ENCODE peak calls at places on chromosomes 13 and 19, in seven cellular contexts. O, S, Z, M, A, T and L are unnamed samples.

GRCh38 chr19:20186163-20186562 is 19.1 kb downstream of the ZNF486 start:
- DNase-seq in T (no peak), S (no peak), O (no peak), A (no peak), M (no peak), Z (no peak), L (no peak)

GRCh38 chr13:41384749-41385503 is 72.4 kb upstream of the RGCC start:
- DNase-seq in Z (no peak), T (no peak), M (no peak), O (no peak), S (no peak), A (no peak), L (no peak)

GRCh38 chr13:23510979-23511735 is 59.1 kb upstream of the TNFRSF19 start:
- DNase-seq in S (no peak), A (no peak), T (no peak), Z (no peak), M (no peak), O (no peak), L (no peak)

GRCh38 chr13:113927661-113928581 is 46.0 kb downstream of the C13orf46 start:
- DNase-seq in M (peak), A (peak), S (no peak), T (peak), Z (peak), O (peak), L (no peak)

GRCh38 chr13:99034333-99035085 is 56.6 kb upstream of the DOCK9 start:
- DNase-seq in S (no peak), Z (no peak), M (no peak), T (no peak), A (no peak), O (no peak), L (no peak)

GRCh38 chr13:32087955-32088747 is 56.6 kb downstream of the FRY start:
- DNase-seq in O (no peak), Z (no peak), M (no peak), T (no peak), S (no peak), A (no peak), L (no peak)

GRCh38 chr13:105702441-105702840 is 833.0 kb downstream of the EFNB2 start:
- DNase-seq in M (no peak), S (no peak), O (no peak), T (no peak), A (no peak), Z (no peak), L (no peak)

GRCh38 chr13:50631041-50631440 is 212.5 kb downstream of the DLEU7 start:
- DNase-seq in A (no peak), M (no peak), Z (no peak), S (no peak), T (no peak), O (no peak), L (no peak)

GRCh38 chr19:46766569-46767317 is 20.5 kb upstream of the STRN4 start:
- DNase-seq in Z (no peak), O (no peak), A (no peak), M (peak), S (no peak), T (no peak), L (no peak)

GRCh38 chr19:10858204-10858828 is 10.1 kb downstream of the C19orf38 start:
- DNase-seq in O (no peak), M (no peak), S (no peak), T (no peak), Z (no peak), A (no peak), L (no peak)

GRCh38 chr19:13291913-13292312 is 141.7 kb downstream of the IER2 start:
- DNase-seq in O (no peak), Z (no peak), A (no peak), T (no peak), S (no peak), M (no peak), L (no peak)

GRCh38 chr19:44822670-44823372 is 13.9 kb downstream of the BCAM start:
- DNase-seq in O (no peak), M (no peak), T (no peak), S (no peak), Z (no peak), A (no peak), L (no peak)

GRCh38 chr13:33224686-33225085 is 60.9 kb downstream of the STARD13 start:
- DNase-seq in T (no peak), S (no peak), M (no peak), O (no peak), A (no peak), Z (no peak), L (no peak)

GRCh38 chr19:35236638-35237400 is 8.3 kb upstream of the FAM187B start:
- DNase-seq in M (no peak), O (no peak), S (peak), Z (no peak), A (no peak), T (no peak), L (no peak)

GRCh38 chr13:21060063-21060826 is 1.1 kb downstream of the LATS2 start:
- DNase-seq in A (peak), T (no peak), Z (no peak), S (no peak), M (peak), O (no peak), L (no peak)

GRCh38 chr13:43074824-43075510 is 51.6 kb downstream of the DNAJC15 start:
- DNase-seq in Z (no peak), T (no peak), O (no peak), A (no peak), S (no peak), M (no peak), L (no peak)

GRCh38 chr13:50589139-50589538 is 254.4 kb downstream of the DLEU7 start:
- DNase-seq in M (no peak), T (no peak), Z (no peak), A (no peak), S (no peak), O (no peak), L (no peak)

GRCh38 chr13:52842440-52842839 is 6.0 kb downstream of the PCDH8 start:
- DNase-seq in T (no peak), M (no peak), Z (no peak), S (no peak), O (no peak), A (no peak), L (no peak)

GRCh38 chr19:12703056-12703455 is 6.6 kb upstream of the FBXW9 start:
- DNase-seq in O (no peak), M (no peak), Z (no peak), S (no peak), A (no peak), T (no peak), L (no peak)

GRCh38 chr13:20332361-20333096 is 100.4 kb upstream of the GJB6 start:
- DNase-seq in O (no peak), Z (no peak), S (peak), T (no peak), M (no peak), A (no peak), L (no peak)

GRCh38 chr13:114222461-114222968 is 12.2 kb upstream of the CDC16 start:
- DNase-seq in S (no peak), T (no peak), A (peak), Z (no peak), O (no peak), M (no peak), L (no peak)

GRCh38 chr13:48626726-48627451 is 26.8 kb upstream of the CYSLTR2 start:
- DNase-seq in S (peak), A (no peak), M (no peak), T (no peak), O (no peak), Z (no peak), L (no peak)

GRCh38 chr19:4914736-4915501 is 5.6 kb downstream of the UHRF1 start:
- DNase-seq in S (no peak), Z (no peak), O (peak), A (no peak), T (no peak), M (no peak), L (peak)

GRCh38 chr13:46595136-46595917 is 42.4 kb downstream of the LRCH1 start:
- DNase-seq in S (no peak), O (peak), A (no peak), M (no peak), T (no peak), Z (no peak), L (no peak)

GRCh38 chr13:49669735-49670309 is 21.5 kb downstream of the EBPL start:
- DNase-seq in O (peak), Z (no peak), A (peak), T (no peak), M (peak), S (no peak), L (no peak)

GRCh38 chr13:79710376-79710775 is 229.4 kb downstream of the NDFIP2 start:
- DNase-seq in O (no peak), T (no peak), A (no peak), M (no peak), S (no peak), Z (no peak), L (no peak)

GRCh38 chr19:45526143-45526542 is 18.9 kb downstream of the VASP start:
- DNase-seq in A (peak), S (no peak), M (peak), Z (no peak), T (no peak), O (peak), L (no peak)

GRCh38 chr19:40801449-40802299 is 2.7 kb downstream of the EGLN2 start:
- DNase-seq in S (no peak), O (no peak), Z (no peak), M (no peak), A (no peak), T (no peak), L (no peak)

GRCh38 chr19:2476451-2477140 is 669 bp downstream of the GADD45B start:
- DNase-seq in T (no peak), S (no peak), O (no peak), M (peak), A (peak), Z (no peak), L (no peak)

GRCh38 chr19:18895828-18896341 is at the start of gene CERS1:
- DNase-seq in T (no peak), Z (no peak), A (no peak), O (no peak), M (peak), S (no peak), L (no peak)

GRCh38 chr19:55858401-55858800 is 22.1 kb downstream of the NLRP4 start:
- DNase-seq in T (no peak), O (no peak), Z (no peak), M (no peak), A (no peak), S (no peak), L (no peak)

GRCh38 chr13:85363504-85363903 is 435.7 kb downstream of the SLITRK6 start:
- DNase-seq in T (no peak), M (no peak), O (no peak), A (no peak), S (no peak), Z (no peak), L (no peak)

GRCh38 chr19:12733369-12733896 is 1.1 kb downstream of the TRIR start:
- DNase-seq in T (no peak), Z (no peak), O (no peak), M (no peak), A (no peak), S (no peak), L (no peak)

GRCh38 chr19:47430041-47430802 is 10.9 kb upstream of the MEIS3 start:
- DNase-seq in M (no peak), Z (peak), O (no peak), A (no peak), T (no peak), S (no peak), L (no peak)

DNA sequence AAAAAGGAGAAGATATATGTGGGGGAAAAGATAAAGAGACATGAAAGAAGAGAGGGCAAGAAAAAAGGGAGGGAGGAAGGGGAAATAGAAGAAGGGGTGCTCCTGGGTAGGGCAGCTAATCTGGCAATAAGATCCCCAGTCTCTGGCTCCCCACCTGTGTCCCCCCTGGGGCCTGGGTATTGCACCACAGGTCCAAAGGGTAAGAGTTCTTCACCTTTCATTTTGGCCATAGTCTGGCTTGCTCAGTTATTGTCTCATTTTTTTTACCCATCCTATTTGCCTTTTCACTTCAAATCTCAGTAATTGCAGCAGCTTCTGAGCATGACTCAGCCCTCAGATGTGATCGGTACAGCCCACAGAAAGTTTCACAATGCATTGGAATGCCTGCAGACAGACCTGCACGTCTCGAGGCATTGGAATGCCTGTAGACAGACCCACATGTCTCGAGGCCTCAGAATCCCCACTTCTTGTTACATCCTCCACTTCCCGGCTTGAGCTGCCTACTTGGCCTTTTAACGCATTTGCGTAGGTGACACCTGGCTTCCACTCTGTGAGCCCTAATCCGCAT is 173.7 kb downstream of the NUFIP1 start:
- DNase-seq in M (no peak), O (peak), T (no peak), Z (no peak), S (no peak), A (peak), L (no peak)
- H3K27ac ChIP-seq in M (no peak), O (peak), T (no peak), Z (no peak), S (no peak), A (no peak), L (no peak)

GRCh38 chr13:28356506-28357064 is 138.3 kb downstream of the FLT1 start:
- DNase-seq in A (no peak), M (no peak), T (no peak), Z (no peak), O (no peak), S (no peak), L (no peak)
- TF ChIP-seq POLR2A in A (no peak), M (no peak), T (no peak), Z (no peak), O (no peak), S (no peak), L (no peak)

GRCh38 chr19:49896863-49897621 is at the start of gene IL4I1:
- DNase-seq in A (no peak), M (peak), T (no peak), Z (no peak), S (no peak), O (no peak), L (no peak)
- H3K4me3 ChIP-seq in A (no peak), M (no peak), T (peak), Z (no peak), S (no peak), O (no peak), L (no peak)

GRCh38 chr13:110298566-110299321 is 8.2 kb downstream of the COL4A1 start:
- DNase-seq in O (no peak), S (no peak), Z (no peak), T (no peak), A (peak), M (peak), L (no peak)
- H3K27ac ChIP-seq in O (peak), S (peak), Z (peak), T (no peak), A (peak), M (peak), L (peak)